ENCODE peak calls at places on chromosomes 6 and 20, in four cellular contexts. M is HFF-Myc, F is coronary artery, C is omental fat pad. S is an unnamed sample.

GRCh38 chr6:43724914-43725642 is 37.5 kb upstream of the MRPS18A start:
- DNase-seq in M (peak), F (peak), C (peak), S (peak)

GRCh38 chr6:34248198-34248726 is 544 bp downstream of the SMIM29 start:
- DNase-seq in M (no peak), F (no peak), C (no peak), S (peak)

GRCh38 chr6:79868098-79868722 is 79.1 kb downstream of the ELOVL4 start:
- DNase-seq in M (peak), F (no peak), C (no peak), S (peak)

GRCh38 chr6:40959781-40960327 is 79.2 kb downstream of the UNC5CL start:
- DNase-seq in M (no peak), F (no peak), C (no peak), S (no peak)

GRCh38 chr20:55158446-55158845 is 683.1 kb downstream of the DOK5 start:
- DNase-seq in M (no peak), F (no peak), C (no peak), S (no peak)

GRCh38 chr6:137678451-137678850 is 184.3 kb upstream of the OLIG3 start:
- DNase-seq in M (no peak), F (no peak), C (no peak), S (no peak)

GRCh38 chr6:110859335-110859792 is 15.2 kb upstream of the AMD1 start:
- DNase-seq in M (no peak), F (no peak), C (no peak), S (no peak)

GRCh38 chr6:63476302-63476701 is 96.0 kb upstream of the LOC128125822 start:
- DNase-seq in M (no peak), F (no peak), C (no peak), S (no peak)

GRCh38 chr6:52661551-52661950 is 9.4 kb upstream of the TMEM14A start:
- DNase-seq in M (peak), F (no peak), C (no peak), S (peak)

GRCh38 chr6:84260186-84260585 is 32.7 kb upstream of the CEP162 start:
- DNase-seq in M (no peak), F (no peak), C (no peak), S (no peak)

GRCh38 chr20:61424628-61425420 is 172.8 kb downstream of the CDH4 start:
- DNase-seq in M (no peak), F (no peak), C (no peak), S (no peak)

GRCh38 chr6:839201-839600 is 146.3 kb upstream of the EXOC2 start:
- DNase-seq in M (no peak), F (no peak), C (no peak), S (no peak)

GRCh38 chr6:33313105-33313708 is 671 bp downstream of the TAPBP start:
- DNase-seq in M (no peak), F (peak), C (no peak), S (no peak)

GRCh38 chr6:20877008-20877937 is 343.0 kb downstream of the CDKAL1 start:
- DNase-seq in M (peak), F (peak), C (no peak), S (peak)

GRCh38 chr6:62523630-62524029 is 237.6 kb upstream of the KHDRBS2 start:
- DNase-seq in M (no peak), F (no peak), C (no peak), S (no peak)

GRCh38 chr20:63015665-63016361 is 9.0 kb upstream of the BHLHE23 start:
- DNase-seq in M (no peak), F (no peak), C (no peak), S (no peak)

GRCh38 chr20:53608456-53609413 is 15.1 kb upstream of the ZNF217 start:
- DNase-seq in M (no peak), F (no peak), C (no peak), S (no peak)

GRCh38 chr6:40427196-40427595 is 160.0 kb downstream of the LRFN2 start:
- DNase-seq in M (no peak), F (no peak), C (no peak), S (no peak)

GRCh38 chr6:5937516-5937915 is 69.2 kb downstream of the NRN1 start:
- DNase-seq in M (no peak), F (no peak), C (no peak), S (no peak)

GRCh38 chr6:54243699-54244098 is 64.5 kb upstream of the TINAG start:
- DNase-seq in M (no peak), F (no peak), C (no peak), S (no peak)

GRCh38 chr6:122454673-122455072 is 16.9 kb downstream of the SERINC1 start:
- DNase-seq in M (no peak), F (no peak), C (no peak), S (no peak)

GRCh38 chr6:137272403-137272802 is 53.2 kb upstream of the IFNGR1 start:
- DNase-seq in M (no peak), F (no peak), C (no peak), S (peak)

GRCh38 chr6:30690403-30691207 is at the start of gene NRM:
- DNase-seq in M (peak), F (peak), C (peak), S (peak)

GRCh38 chr6:166657531-166657930 is 30.5 kb upstream of the RPS6KA2 start:
- DNase-seq in M (no peak), F (no peak), C (no peak), S (no peak)

GRCh38 chr6:333379-334002 is 41.2 kb downstream of the DUSP22 start:
- DNase-seq in M (no peak), F (no peak), C (no peak), S (no peak)

GRCh38 chr6:151485616-151486015 is 8.2 kb upstream of the CCDC170 start:
- DNase-seq in M (no peak), F (no peak), C (no peak), S (peak)

GRCh38 chr20:16158976-16159286 is 414.3 kb downstream of the KIF16B start:
- DNase-seq in M (no peak), F (no peak), C (no peak), S (no peak)
- TF ChIP-seq CTCF in M (no peak), F (no peak), C (no peak), S (no peak)

GRCh38 chr6:142121342-142121741 is 11.4 kb upstream of the GJE1 start:
- DNase-seq in M (no peak), F (no peak), C (no peak), S (no peak)

GRCh38 chr6:142118926-142119325 is 13.8 kb upstream of the GJE1 start:
- DNase-seq in M (no peak), F (no peak), C (no peak), S (peak)
- TF ChIP-seq CTCF in M (no peak), F (no peak), C (no peak), S (no peak)

GRCh38 chr6:36079596-36079995 is 50.7 kb upstream of the MAPK13 start:
- DNase-seq in M (no peak), F (no peak), C (no peak), S (no peak)
- TF ChIP-seq CTCF in M (no peak), F (no peak), C (no peak), S (no peak)

GRCh38 chr6:144063744-144064401 is 31.5 kb downstream of the SF3B5 start:
- DNase-seq in M (no peak), F (peak), C (peak), S (no peak)
- TF ChIP-seq CTCF in M (peak), F (no peak), C (no peak), S (no peak)

DNA sequence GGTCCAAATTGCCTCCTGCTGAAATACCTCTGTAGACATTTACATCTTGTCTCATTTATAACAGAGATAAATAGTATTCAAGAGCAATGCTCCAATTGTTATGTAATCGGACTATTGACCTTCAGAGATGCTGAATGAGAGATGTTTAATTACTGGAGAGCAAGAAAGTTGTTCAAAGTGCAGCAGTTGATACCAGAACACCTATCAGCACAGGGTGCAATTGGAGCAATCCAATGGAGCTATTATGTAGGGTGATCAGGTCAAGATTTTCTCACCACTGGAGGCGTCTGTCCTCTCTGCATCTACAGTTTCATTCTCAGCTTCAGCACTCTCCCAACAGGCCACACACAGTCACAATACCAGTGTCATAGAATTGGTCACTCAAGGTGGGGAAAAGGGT is 19.5 kb upstream of the TMX4 start:
- DNase-seq in M (no peak), F (no peak), C (no peak), S (no peak)
- TF ChIP-seq CTCF in M (no peak), F (no peak), C (no peak), S (no peak)

GRCh38 chr6:106512048-106512957 is 117.0 kb downstream of the RTN4IP1 start:
- DNase-seq in M (no peak), F (peak), C (no peak), S (peak)
- TF ChIP-seq CTCF in M (peak), F (no peak), C (no peak), S (peak)

GRCh38 chr20:48791014-48791413 is 36.8 kb downstream of the PREX1 start:
- DNase-seq in M (no peak), F (no peak), C (no peak), S (peak)
- TF ChIP-seq CTCF in M (no peak), F (no peak), C (no peak), S (no peak)

DNA sequence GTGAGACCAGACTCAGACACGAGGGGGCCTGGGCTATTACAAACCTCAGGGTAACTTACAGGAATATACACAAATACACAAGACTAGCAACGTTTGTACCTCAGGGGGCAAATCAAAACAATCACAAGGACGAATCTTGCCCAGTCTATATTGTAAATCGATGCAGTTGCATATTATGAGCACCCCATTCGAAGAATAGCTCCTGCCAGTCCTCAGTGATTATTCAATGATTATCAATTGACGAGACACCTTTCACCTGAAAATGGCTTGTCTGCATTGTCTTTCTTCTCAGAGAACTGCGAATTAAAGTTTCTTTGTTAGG is 24.6 kb upstream of the MAP3K7 start:
- DNase-seq in M (no peak), F (no peak), C (no peak), S (no peak)
- TF ChIP-seq CTCF in M (no peak), F (no peak), C (no peak), S (no peak)

S was measured in fibroblast of the aortic adventitia.